ENCODE peak calls at places on chromosomes 4 and X, in four cellular contexts. Y, L, K and P are unnamed samples.

GRCh38 chrX:107710617-107711391 is 64.8 kb downstream of the TSC22D3 start:
- DNase-seq in Y (peak), L (peak), K (no peak), P (no peak)

GRCh38 chr4:1491630-1492457 is 85.6 kb upstream of the NKX1-1 start:
- DNase-seq in Y (no peak), L (no peak), K (no peak), P (no peak)

GRCh38 chr4:137677851-137678250 is 145.6 kb upstream of the PCDH18 start:
- DNase-seq in Y (no peak), L (no peak), K (no peak), P (no peak)

GRCh38 chr4:183831026-183831446 is 74.1 kb upstream of the STOX2 start:
- DNase-seq in Y (no peak), L (no peak), K (no peak), P (no peak)

GRCh38 chrX:8274166-8274565 is 103.1 kb upstream of the VCX2 start:
- DNase-seq in Y (no peak), L (no peak), K (no peak), P (no peak)

GRCh38 chr4:121777625-121778024 is 12.7 kb upstream of the SMIM43 start:
- DNase-seq in Y (no peak), L (no peak), K (no peak), P (no peak)

GRCh38 chr4:3007724-3008123 is 44.4 kb downstream of the GRK4 start:
- DNase-seq in Y (no peak), L (no peak), K (no peak), P (no peak)

GRCh38 chrX:9340619-9341304 is 124.1 kb upstream of the TBL1X start:
- DNase-seq in Y (peak), L (no peak), K (no peak), P (no peak)

GRCh38 chr4:36208884-36209473 is 35.3 kb downstream of the ARAP2 start:
- DNase-seq in Y (no peak), L (no peak), K (no peak), P (no peak)

GRCh38 chrX:24023972-24024664 is 2.9 kb downstream of the KLHL15 start:
- DNase-seq in Y (no peak), L (no peak), K (no peak), P (no peak)
- TF ChIP-seq JUND in Y (no peak), L (no peak), K (no peak), P (no peak)

GRCh38 chr4:15971068-15971801 is 8.3 kb upstream of the FGFBP2 start:
- DNase-seq in Y (no peak), L (no peak), K (no peak), P (no peak)
- TF ChIP-seq JUND in Y (no peak), L (no peak), K (no peak), P (no peak)

GRCh38 chr4:142405021-142405991 is 440.8 kb downstream of the INPP4B start:
- DNase-seq in Y (peak), L (no peak), K (no peak), P (no peak)

GRCh38 chr4:142406051-142406549 is 440.0 kb downstream of the INPP4B start:
- DNase-seq in Y (peak), L (no peak), K (no peak), P (no peak)

GRCh38 chr4:142402156-142402555 is 443.9 kb downstream of the INPP4B start:
- DNase-seq in Y (no peak), L (no peak), K (no peak), P (no peak)

GRCh38 chr4:142402925-142403324 is 443.2 kb downstream of the INPP4B start:
- DNase-seq in Y (no peak), L (no peak), K (no peak), P (no peak)

DNA sequence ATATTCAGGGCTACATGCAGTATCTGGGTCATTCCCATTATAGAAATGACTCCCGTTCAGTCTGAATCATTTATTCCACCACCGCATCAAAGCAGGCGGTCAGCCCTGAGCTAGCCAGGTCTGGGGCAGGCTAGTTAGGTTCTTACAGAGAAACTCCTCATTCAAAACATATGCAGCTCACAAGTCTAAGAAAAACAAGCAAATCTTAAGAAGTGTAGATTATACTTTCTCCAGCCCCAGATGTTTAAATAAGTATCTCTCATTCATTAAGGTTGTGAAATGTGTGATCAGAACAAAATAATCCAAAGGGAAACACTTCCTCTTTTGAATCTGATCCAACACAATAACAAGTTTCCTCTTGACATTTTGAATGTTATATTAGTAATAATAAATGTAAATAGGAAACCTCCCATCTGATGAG is 441.9 kb downstream of the INPP4B start:
- DNase-seq in Y (no peak), L (peak), K (no peak), P (no peak)
- TF ChIP-seq JUND in Y (no peak), L (peak), K (no peak), P (no peak)

DNA sequence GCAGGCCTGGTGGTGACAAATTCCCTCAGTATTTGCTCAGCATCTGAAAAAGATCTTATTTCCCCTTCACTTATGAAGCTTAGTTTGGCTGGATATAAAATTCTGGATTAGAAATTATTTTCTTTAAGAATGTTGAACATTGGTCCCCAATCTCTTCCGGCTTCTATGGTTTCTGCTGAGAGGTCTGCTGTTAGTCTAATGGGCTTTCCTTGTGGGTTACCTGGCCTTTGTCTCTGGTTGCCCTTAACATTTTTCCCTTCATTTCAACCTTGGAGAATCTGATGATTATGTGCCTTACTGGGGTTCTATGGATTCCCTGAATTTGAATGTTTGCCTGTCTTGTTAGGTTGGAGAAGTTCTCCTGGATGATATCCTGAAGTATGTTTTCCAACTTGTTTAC is 17.4 kb upstream of the TMPRSS11F start:
- DNase-seq in Y (no peak), L (no peak), K (no peak), P (no peak)
- TF ChIP-seq JUND in Y (no peak), L (no peak), K (no peak), P (no peak)